ENCODE peak calls at places on chromosomes 11 and 22, in five cellular contexts. One of them, this sample, is unnamed.

GRCh38 chr11:91158297-91158696 is 935.4 kb upstream of the CHORDC1 start:
- DNase-seq in H1: no peak
- DNase-seq in K562: no peak
- DNase-seq in HepG2: no peak
- DNase-seq in GM12878: no peak
- DNase-seq in this sample: no peak

GRCh38 chr22:40436460-40437431 is 66.4 kb downstream of the SGSM3 start:
- DNase-seq in GM12878: peak; percentile 88
- DNase-seq in K562: peak; percentile 66
- DNase-seq in HepG2: peak; percentile 41
- DNase-seq in H1: no peak
- DNase-seq in this sample: peak; percentile 53

GRCh38 chr11:110075822-110076208 is 17.4 kb upstream of the ZC3H12C start:
- DNase-seq in HepG2: no peak
- DNase-seq in H1: no peak
- DNase-seq in GM12878: no peak
- DNase-seq in K562: no peak
- DNase-seq in this sample: no peak

GRCh38 chr11:1876361-1877063 is 15.2 kb downstream of the PRR33 start:
- DNase-seq in K562: peak; percentile 73
- DNase-seq in GM12878: no peak
- DNase-seq in H1: peak; percentile 25
- DNase-seq in HepG2: peak; percentile 27
- DNase-seq in this sample: no peak

GRCh38 chr11:7251487-7251835 is 243 bp upstream of the SYT9 start:
- DNase-seq in GM12878: no peak
- DNase-seq in K562: no peak
- DNase-seq in H1: no peak
- DNase-seq in HepG2: no peak
- DNase-seq in this sample: no peak

GRCh38 chr22:21865041-21865440 is 2.4 kb downstream of the MAPK1 start:
- DNase-seq in H1: no peak
- DNase-seq in HepG2: no peak
- DNase-seq in GM12878: no peak
- DNase-seq in K562: no peak
- DNase-seq in this sample: no peak

GRCh38 chr11:40732107-40732506 is 727.3 kb downstream of the LRRC4C start:
- DNase-seq in HepG2: no peak
- DNase-seq in H1: no peak
- DNase-seq in GM12878: no peak
- DNase-seq in K562: no peak
- DNase-seq in this sample: no peak

GRCh38 chr22:30206964-30207363 is 39.6 kb downstream of the LIF start:
- DNase-seq in GM12878: no peak
- DNase-seq in HepG2: peak; percentile 85
- DNase-seq in H1: no peak
- DNase-seq in K562: no peak
- DNase-seq in this sample: peak; percentile 78

GRCh38 chr22:42836026-42836425 is 21.0 kb downstream of the ARFGAP3 start:
- DNase-seq in K562: no peak
- DNase-seq in H1: no peak
- DNase-seq in GM12878: no peak
- DNase-seq in HepG2: no peak
- DNase-seq in this sample: no peak

GRCh38 chr11:91075032-91075695 is 852.3 kb upstream of the CHORDC1 start:
- DNase-seq in HepG2: no peak
- DNase-seq in H1: no peak
- DNase-seq in GM12878: no peak
- DNase-seq in K562: no peak
- DNase-seq in this sample: no peak

GRCh38 chr22:41862530-41863266 is 29.8 kb downstream of the SREBF2 start:
- DNase-seq in GM12878: peak; percentile 89
- DNase-seq in HepG2: no peak
- DNase-seq in H1: no peak
- DNase-seq in K562: no peak
- DNase-seq in this sample: no peak

GRCh38 chr11:1340111-1340510 is 30.7 kb upstream of the TOLLIP start:
- DNase-seq in K562: no peak
- DNase-seq in HepG2: no peak
- DNase-seq in H1: no peak
- DNase-seq in GM12878: no peak
- DNase-seq in this sample: no peak

GRCh38 chr22:41813726-41814410 is 13.4 kb downstream of the CCDC134 start:
- DNase-seq in H1: no peak
- DNase-seq in GM12878: no peak
- DNase-seq in HepG2: no peak
- DNase-seq in K562: no peak
- DNase-seq in this sample: no peak

GRCh38 chr11:62545437-62546243 is 966 bp downstream of the AHNAK start:
- DNase-seq in H1: peak; percentile 53
- DNase-seq in K562: peak; percentile 89
- DNase-seq in HepG2: peak; percentile 86
- DNase-seq in GM12878: no peak
- DNase-seq in this sample: peak; percentile 75

GRCh38 chr22:29309332-29310064 is 3.0 kb downstream of the GAS2L1 start:
- DNase-seq in H1: no peak
- DNase-seq in K562: peak; percentile 32
- DNase-seq in HepG2: no peak
- DNase-seq in GM12878: no peak
- DNase-seq in this sample: no peak

GRCh38 chr11:12508151-12508740 is 130.9 kb downstream of the PARVA start:
- DNase-seq in K562: no peak
- DNase-seq in H1: no peak
- DNase-seq in HepG2: no peak
- DNase-seq in GM12878: no peak
- DNase-seq in this sample: no peak

GRCh38 chr11:115112779-115113178 is 391.4 kb downstream of the CADM1 start:
- DNase-seq in GM12878: no peak
- DNase-seq in K562: no peak
- DNase-seq in HepG2: no peak
- DNase-seq in H1: no peak
- DNase-seq in this sample: no peak

GRCh38 chr11:12983331-12983730 is 25.8 kb upstream of the RASSF10 start:
- DNase-seq in HepG2: peak; percentile 41
- DNase-seq in GM12878: no peak
- DNase-seq in H1: no peak
- DNase-seq in K562: no peak
- DNase-seq in this sample: no peak

GRCh38 chr22:50674606-50675552 is 2.3 kb downstream of the SHANK3 start:
- DNase-seq in K562: peak; percentile 18
- DNase-seq in GM12878: no peak
- DNase-seq in H1: peak; percentile 57
- DNase-seq in HepG2: peak; percentile 32
- DNase-seq in this sample: peak; percentile 61

DNA sequence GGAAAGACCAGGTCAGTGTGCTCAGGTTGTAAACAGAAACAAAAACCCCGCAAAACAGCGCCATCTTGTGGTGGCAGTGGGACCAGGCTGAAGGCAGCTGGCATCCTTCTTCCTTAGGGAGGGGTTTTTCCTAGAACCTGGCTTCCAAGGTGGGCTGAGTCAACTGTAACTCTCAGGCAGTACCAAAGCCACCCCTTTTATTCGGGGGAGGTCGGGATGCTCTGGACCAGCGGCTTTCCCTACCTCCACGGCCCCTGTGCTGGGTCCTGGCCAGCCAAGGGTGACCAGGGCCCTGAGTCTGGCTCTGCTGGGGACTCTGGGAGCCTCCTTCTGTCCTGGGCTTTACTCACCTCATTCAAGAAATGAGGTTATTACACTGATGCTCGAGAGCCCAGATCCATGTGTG is 69.5 kb upstream of the FGF3 start:
- DNase-seq in GM12878: no peak
- DNase-seq in K562: peak; percentile 85
- DNase-seq in H1: peak; percentile 75
- DNase-seq in HepG2: peak; percentile 52
- DNase-seq in this sample: peak; percentile 57
- TF ChIP-seq SP1 in GM12878: no peak
- TF ChIP-seq SP1 in K562: no peak
- TF ChIP-seq SP1 in H1: no peak
- TF ChIP-seq SP1 in HepG2: no peak
- TF ChIP-seq SP1 in this sample: no peak

GRCh38 chr11:3015796-3016195 is 23.7 kb upstream of the NAP1L4 start:
- DNase-seq in H1: no peak
- DNase-seq in K562: no peak
- DNase-seq in HepG2: no peak
- DNase-seq in GM12878: no peak
- DNase-seq in this sample: no peak

GRCh38 chr11:3014943-3015342 is 22.8 kb upstream of the NAP1L4 start:
- DNase-seq in K562: no peak
- DNase-seq in GM12878: no peak
- DNase-seq in H1: no peak
- DNase-seq in HepG2: no peak
- DNase-seq in this sample: no peak

GRCh38 chr11:3014314-3014938 is 22.3 kb upstream of the NAP1L4 start:
- DNase-seq in H1: no peak
- DNase-seq in GM12878: no peak
- DNase-seq in HepG2: no peak
- DNase-seq in K562: no peak
- DNase-seq in this sample: no peak

GRCh38 chr11:3020011-3020410 is 27.9 kb upstream of the NAP1L4 start:
- DNase-seq in HepG2: no peak
- DNase-seq in GM12878: no peak
- DNase-seq in H1: no peak
- DNase-seq in K562: no peak
- DNase-seq in this sample: no peak

DNA sequence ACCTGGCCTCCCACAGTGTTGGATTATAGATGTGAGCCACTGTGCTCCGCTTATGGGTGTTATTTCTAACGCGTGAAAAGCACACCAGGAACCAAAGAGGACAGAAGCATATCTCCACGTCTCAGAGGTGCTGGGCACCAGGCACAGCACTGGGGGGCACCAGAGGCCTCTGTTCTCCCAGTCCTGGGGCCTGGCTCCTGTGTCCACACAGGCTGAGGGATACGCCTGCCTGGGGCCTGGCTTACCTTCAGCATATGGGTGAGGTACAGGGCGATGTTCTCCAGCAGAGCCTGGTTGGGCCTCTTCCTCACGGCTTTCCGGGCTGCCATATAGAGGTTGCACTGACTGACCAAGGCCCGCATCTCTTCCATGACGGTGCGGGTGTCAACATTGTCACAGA is 24.7 kb upstream of the NAP1L4 start:
- DNase-seq in K562: no peak
- DNase-seq in H1: no peak
- DNase-seq in HepG2: no peak
- DNase-seq in GM12878: no peak
- DNase-seq in this sample: no peak
- TF ChIP-seq MAX in K562: no peak
- TF ChIP-seq MAX in H1: no peak
- TF ChIP-seq MAX in HepG2: no peak
- TF ChIP-seq MAX in GM12878: no peak
- TF ChIP-seq MAX in this sample: no peak

GRCh38 chr22:48098936-48099245 is 1336.4 kb downstream of the TBC1D22A start:
- DNase-seq in GM12878: no peak
- DNase-seq in K562: no peak
- DNase-seq in HepG2: no peak
- DNase-seq in H1: no peak
- DNase-seq in this sample: no peak

GRCh38 chr22:48097723-48098122 is 1335.3 kb downstream of the TBC1D22A start:
- DNase-seq in K562: no peak
- DNase-seq in H1: no peak
- DNase-seq in HepG2: no peak
- DNase-seq in GM12878: no peak
- DNase-seq in this sample: no peak

GRCh38 chr22:48099251-48099650 is 1336.8 kb downstream of the TBC1D22A start:
- DNase-seq in H1: no peak
- DNase-seq in GM12878: no peak
- DNase-seq in HepG2: no peak
- DNase-seq in K562: no peak
- DNase-seq in this sample: no peak

GRCh38 chr22:48099671-48100070 is 1337.2 kb downstream of the TBC1D22A start:
- DNase-seq in HepG2: no peak
- DNase-seq in K562: no peak
- DNase-seq in GM12878: no peak
- DNase-seq in H1: no peak
- DNase-seq in this sample: no peak

GRCh38 chr22:48098243-48098935 is 1335.9 kb downstream of the TBC1D22A start:
- DNase-seq in K562: no peak
- DNase-seq in H1: no peak
- DNase-seq in HepG2: no peak
- DNase-seq in GM12878: peak; percentile 93
- DNase-seq in this sample: no peak
- H2AFZ ChIP-seq in K562: no peak overlapping the region
- H2AFZ ChIP-seq in H1: no peak overlapping the region
- H2AFZ ChIP-seq in HepG2: no peak overlapping the region
- H2AFZ ChIP-seq in GM12878: peak overlapping the region; percentile 40
- H2AFZ ChIP-seq in this sample: no peak overlapping the region

GRCh38 chr11:114060402-114061052 is 1.0 kb downstream of the ZBTB16 start:
- DNase-seq in GM12878: no peak
- DNase-seq in K562: no peak
- DNase-seq in HepG2: no peak
- DNase-seq in H1: no peak
- DNase-seq in this sample: no peak

GRCh38 chr11:114062272-114062671 is 2.8 kb downstream of the ZBTB16 start:
- DNase-seq in H1: no peak
- DNase-seq in GM12878: no peak
- DNase-seq in HepG2: no peak
- DNase-seq in K562: no peak
- DNase-seq in this sample: no peak

GRCh38 chr11:114059278-114059983 is at the start of gene ZBTB16:
- DNase-seq in H1: peak; percentile 61
- DNase-seq in HepG2: no peak
- DNase-seq in K562: no peak
- DNase-seq in GM12878: no peak
- DNase-seq in this sample: no peak

GRCh38 chr11:114059984-114060401 is 482 bp downstream of the ZBTB16 start:
- DNase-seq in HepG2: no peak
- DNase-seq in GM12878: no peak
- DNase-seq in H1: no peak
- DNase-seq in K562: peak; percentile 27
- DNase-seq in this sample: no peak

DNA sequence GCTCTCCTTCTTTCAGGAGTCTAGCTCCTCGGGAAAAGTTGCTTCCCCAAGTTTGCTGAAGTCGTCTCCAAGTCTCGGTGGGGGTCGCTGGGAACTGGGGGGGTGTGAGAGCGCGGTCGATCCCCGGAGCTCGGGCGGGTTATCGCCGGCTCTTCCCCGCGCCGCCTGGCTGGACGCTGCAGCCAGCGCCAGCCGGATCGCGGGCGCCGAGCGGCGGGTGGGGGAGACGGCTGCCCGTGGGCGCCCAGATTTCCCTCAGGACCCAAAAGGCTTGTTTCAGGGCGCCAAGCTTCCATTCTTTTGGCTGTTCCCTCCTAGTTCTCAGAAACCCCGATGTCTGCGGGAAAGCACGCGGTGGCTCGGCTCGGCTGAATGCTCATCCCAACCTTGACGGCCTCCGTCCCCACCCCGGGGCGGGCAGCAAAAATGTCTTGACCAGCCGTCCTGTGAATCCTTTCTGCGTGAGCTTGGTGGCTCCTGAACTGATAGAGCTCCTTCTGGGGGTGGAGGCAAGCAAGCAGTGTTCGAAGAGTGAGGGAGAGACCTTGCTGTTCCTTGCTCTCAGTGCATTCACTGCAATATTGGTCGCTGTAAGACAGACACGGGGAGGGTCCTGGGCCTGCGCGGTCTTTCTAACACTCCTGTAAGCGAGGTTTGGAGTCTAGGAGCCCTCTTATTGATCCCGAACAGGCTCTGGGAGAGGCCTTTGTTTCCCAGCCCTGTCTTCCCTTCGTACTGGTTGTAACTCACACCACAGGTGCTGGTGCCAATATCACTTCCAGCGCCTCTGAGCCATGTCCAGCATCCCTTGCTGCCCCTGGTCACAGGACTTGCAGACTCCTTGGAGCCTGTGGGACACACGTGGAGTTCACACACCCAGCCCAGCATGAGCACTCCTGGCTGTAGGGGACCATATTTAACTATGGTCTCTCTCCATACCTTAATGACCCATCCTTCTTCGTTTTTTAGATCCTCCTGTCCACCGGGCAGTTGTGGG is 1.8 kb downstream of the ZBTB16 start:
- DNase-seq in HepG2: no peak
- DNase-seq in H1: no peak
- DNase-seq in GM12878: no peak
- DNase-seq in K562: no peak
- DNase-seq in this sample: no peak
- TF ChIP-seq SP1 in HepG2: no peak
- TF ChIP-seq SP1 in H1: no peak
- TF ChIP-seq SP1 in GM12878: no peak
- TF ChIP-seq SP1 in K562: no peak
- TF ChIP-seq SP1 in this sample: no peak

This sample was measured in HCT116.